ENCODE peak calls at places on chromosomes 13 and 19, in seven cellular contexts. L, R, D, I, E, G and F are unnamed samples.
A peak's percentile ranks its signal among the peaks of the same experiment; 100 is the strongest.

GRCh38 chr19:15022752-15023151 is 26.5 kb upstream of the CASP14 start:
- DNase-seq in L (no peak), R (no peak), D (no peak), I (no peak), E (no peak), G (no peak), F (no peak)

GRCh38 chr19:2026770-2027169 is 11.3 kb upstream of the BTBD2 start:
- DNase-seq in L (no peak), R (no peak), D (no peak), I (no peak), E (no peak), G (no peak), F (no peak)

GRCh38 chr19:1016647-1017114 is 4.2 kb downstream of the TMEM259 start:
- DNase-seq in L (no peak), R (no peak), D (no peak), I (no peak), E (peak; percentile 75), G (peak; percentile 49), F (no peak)

GRCh38 chr13:50235604-50236003 is 220.4 kb downstream of the KCNRG start:
- DNase-seq in L (no peak), R (no peak), D (no peak), I (no peak), E (no peak), G (no peak), F (no peak)

GRCh38 chr13:110714798-110715394 is 1.4 kb downstream of the ING1 start:
- DNase-seq in L (peak; percentile 58), R (peak; percentile 58), D (peak; percentile 63), I (no peak), E (peak; percentile 53), G (peak; percentile 63), F (no peak)

GRCh38 chr13:109897988-109898623 is 111.7 kb upstream of the IRS2 start:
- DNase-seq in L (no peak), R (no peak), D (no peak), I (no peak), E (no peak), G (no peak), F (no peak)

GRCh38 chr13:59774511-59774911 is 389.2 kb downstream of the DIAPH3 start:
- DNase-seq in L (no peak), R (no peak), D (peak; percentile 25), I (no peak), E (peak; percentile 86), G (peak; percentile 63), F (no peak)

GRCh38 chr13:44770951-44771350 is 194.8 kb upstream of the TSC22D1 start:
- DNase-seq in L (no peak), R (no peak), D (no peak), I (no peak), E (no peak), G (no peak), F (no peak)

GRCh38 chr13:37995052-37995451 is 125.5 kb upstream of the TRPC4 start:
- DNase-seq in L (no peak), R (no peak), D (peak; percentile 13), I (no peak), E (no peak), G (peak; percentile 36), F (no peak)

GRCh38 chr13:44710576-44710975 is 134.4 kb upstream of the TSC22D1 start:
- DNase-seq in L (peak; percentile 58), R (no peak), D (no peak), I (peak; percentile 23), E (peak; percentile 93), G (peak; percentile 90), F (peak; percentile 55)

GRCh38 chr13:59088716-59089115 is 1075.0 kb downstream of the DIAPH3 start:
- DNase-seq in L (no peak), R (no peak), D (no peak), I (no peak), E (no peak), G (peak; percentile 14), F (no peak)

GRCh38 chr13:61777281-61777680 is 361.6 kb upstream of the PCDH20 start:
- DNase-seq in L (no peak), R (no peak), D (no peak), I (no peak), E (no peak), G (peak; percentile 34), F (no peak)

GRCh38 chr13:77846173-77846572 is 72.5 kb downstream of the EDNRB start:
- DNase-seq in L (no peak), R (no peak), D (no peak), I (no peak), E (no peak), G (no peak), F (peak; percentile 5)

GRCh38 chr13:110682746-110683145 is 23.2 kb downstream of the CARS2 start:
- DNase-seq in L (no peak), R (no peak), D (no peak), I (no peak), E (no peak), G (no peak), F (no peak)

GRCh38 chr19:31612873-31613272 is 263.6 kb upstream of the TSHZ3 start:
- DNase-seq in L (no peak), R (no peak), D (no peak), I (no peak), E (no peak), G (no peak), F (no peak)

GRCh38 chr13:46759861-46760260 is 37.1 kb downstream of the ESD start:
- DNase-seq in L (no peak), R (no peak), D (no peak), I (no peak), E (peak; percentile 67), G (peak; percentile 36), F (no peak)

GRCh38 chr13:39144941-39145533 is 106.8 kb downstream of the NHLRC3 start:
- DNase-seq in L (peak; percentile 50), R (no peak), D (peak; percentile 56), I (peak; percentile 45), E (peak; percentile 76), G (peak; percentile 83), F (peak; percentile 49)

GRCh38 chr19:49097453-49098288 is 12.4 kb downstream of the SNRNP70 start:
- DNase-seq in L (peak; percentile 81), R (peak; percentile 61), D (peak; percentile 81), I (peak; percentile 85), E (peak; percentile 84), G (peak; percentile 81), F (peak; percentile 82)

DNA sequence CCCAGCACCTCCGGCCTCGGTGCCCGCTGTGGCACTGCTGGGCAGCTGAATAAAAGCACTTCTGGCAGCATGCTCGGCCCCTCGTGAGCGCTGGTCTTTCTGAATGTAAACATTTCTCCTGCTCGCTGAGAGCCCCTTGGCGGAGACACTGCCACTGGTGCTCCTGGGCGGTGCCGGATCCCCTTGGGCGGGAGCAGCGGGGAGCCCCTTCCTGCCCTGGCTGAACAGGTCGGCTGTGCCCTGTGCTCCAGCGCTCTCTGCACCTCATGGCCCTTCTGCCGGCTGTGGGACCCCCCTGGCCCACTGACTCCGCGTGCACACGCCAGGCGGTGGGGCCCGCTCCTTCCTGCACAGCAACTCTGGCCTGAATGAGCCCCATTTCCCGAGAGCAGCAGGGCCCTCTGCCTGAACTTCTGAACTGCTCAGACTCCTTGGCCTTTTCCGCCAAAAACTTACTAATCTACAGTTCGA is 14.0 kb downstream of the RB1 start:
- DNase-seq in L (no peak), R (no peak), D (no peak), I (no peak), E (no peak), G (no peak), F (no peak)
- TF ChIP-seq CTCF in L (no peak), R (no peak), D (no peak), I (no peak), E (no peak), G (no peak), F (no peak)

GRCh38 chr13:97515643-97516042 is 81.7 kb downstream of the RAP2A start:
- DNase-seq in L (no peak), R (no peak), D (no peak), I (no peak), E (no peak), G (no peak), F (no peak)

DNA sequence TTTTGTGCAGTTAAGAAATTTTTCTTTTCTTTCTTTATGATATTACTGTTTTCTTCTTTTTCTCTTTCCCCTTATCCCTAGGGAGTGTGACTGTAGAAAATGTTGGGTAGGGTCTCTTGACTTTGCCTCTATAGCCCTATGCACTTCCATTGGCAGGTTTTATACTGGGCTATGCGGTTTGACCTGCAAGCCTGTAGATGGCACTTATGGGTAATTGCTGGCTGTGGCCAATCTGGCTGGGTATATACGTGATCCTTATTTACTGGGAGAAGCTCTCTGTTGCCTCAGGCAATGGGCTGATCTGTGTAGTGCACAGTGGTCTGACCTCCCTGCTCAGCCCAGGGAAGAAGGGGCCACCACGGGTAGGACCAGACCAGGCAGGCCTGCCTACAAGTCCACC is 78.8 kb downstream of the RAP2A start:
- DNase-seq in L (no peak), R (no peak), D (no peak), I (no peak), E (no peak), G (no peak), F (no peak)
- TF ChIP-seq CTCF in L (no peak), R (no peak), D (no peak), I (no peak), E (no peak), G (no peak), F (no peak)

GRCh38 chr13:74662895-74663294 is 528.7 kb upstream of the KLF12 start:
- DNase-seq in L (no peak), R (no peak), D (no peak), I (no peak), E (no peak), G (peak; percentile 50), F (no peak)
- TF ChIP-seq CTCF in L (no peak), R (no peak), D (no peak), I (no peak), E (no peak), G (no peak), F (no peak)

DNA sequence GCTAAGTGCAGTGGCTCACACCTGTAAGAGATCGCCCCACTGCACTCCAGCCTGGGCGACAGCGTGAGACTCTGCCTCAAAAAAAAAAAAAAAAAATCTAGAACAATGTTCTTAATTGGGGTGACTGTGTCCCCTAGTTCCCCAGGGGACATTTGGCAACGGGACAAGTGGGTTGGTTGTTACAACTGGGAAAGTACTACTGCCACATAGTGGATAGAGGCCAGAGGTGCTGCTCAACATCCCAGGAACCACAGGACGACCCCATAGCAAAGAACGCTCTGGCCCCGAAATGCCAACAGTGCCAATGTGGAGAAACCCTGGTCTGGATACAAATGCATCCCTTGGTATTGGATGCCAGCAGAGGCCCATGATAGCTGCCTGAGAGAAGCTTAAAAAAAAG is 11.8 kb downstream of the NLRP12 start:
- DNase-seq in L (no peak), R (no peak), D (no peak), I (no peak), E (no peak), G (no peak), F (no peak)
- TF ChIP-seq CTCF in L (no peak), R (no peak), D (peak; percentile 25), I (peak; percentile 42), E (no peak), G (peak; percentile 27), F (no peak)

GRCh38 chr19:4232614-4233281 is 3.4 kb downstream of the EBI3 start:
- DNase-seq in L (no peak), R (no peak), D (no peak), I (no peak), E (no peak), G (no peak), F (no peak)

GRCh38 chr19:4225902-4226301 is 3.4 kb upstream of the EBI3 start:
- DNase-seq in L (no peak), R (no peak), D (no peak), I (no peak), E (no peak), G (no peak), F (no peak)

GRCh38 chr19:4227771-4228170 is 1.6 kb upstream of the EBI3 start:
- DNase-seq in L (no peak), R (no peak), D (no peak), I (no peak), E (no peak), G (no peak), F (no peak)

GRCh38 chr19:4228765-4229178 is 551 bp upstream of the EBI3 start:
- DNase-seq in L (no peak), R (no peak), D (no peak), I (no peak), E (no peak), G (no peak), F (no peak)

GRCh38 chr19:4229179-4229931 is at the start of gene EBI3:
- DNase-seq in L (peak; percentile 89), R (peak; percentile 88), D (peak; percentile 50), I (peak; percentile 49), E (no peak), G (peak; percentile 64), F (peak; percentile 89)
- TF ChIP-seq CTCF in L (no peak), R (no peak), D (no peak), I (no peak), E (no peak), G (no peak), F (no peak)